ENCODE peak calls at places on chromosomes 12 and 14, in eight cellular contexts. M is Caco-2; Y is GM23248; V is midbrain; E is activated CD4-positive, alpha-beta T cell treated with anti-CD3 and anti-CD28 coated beads for 4 hours; W is activated CD8-positive, alpha-beta memory T cell treated with anti-CD3 and anti-CD28 coated beads for 1 hour; B is NCI-H510A; C is pancreas. O is an unnamed sample.

GRCh38 chr12:76085159-76085868 is 829 bp upstream of the NAP1L1 start:
- DNase-seq in M (no peak), Y (peak), V (no peak), E (peak), W (no peak), B (peak), C (no peak), O (no peak)

GRCh38 chr12:108583971-108584370 is 13.9 kb downstream of the TMEM119 start:
- DNase-seq in M (no peak), Y (no peak), V (no peak), E (no peak), W (no peak), B (no peak), C (no peak), O (no peak)

GRCh38 chr12:3838065-3838464 is 35.1 kb downstream of the PARP11 start:
- DNase-seq in M (no peak), Y (no peak), V (no peak), E (no peak), W (no peak), B (no peak), C (no peak), O (no peak)

GRCh38 chr12:98578392-98578791 is 15.1 kb upstream of the SLC25A3 start:
- DNase-seq in M (no peak), Y (no peak), V (no peak), E (no peak), W (no peak), B (no peak), C (no peak), O (no peak)

GRCh38 chr12:53234236-53234635 is 2.2 kb upstream of the RARG start:
- DNase-seq in M (no peak), Y (peak), V (no peak), E (no peak), W (no peak), B (no peak), C (no peak), O (no peak)

GRCh38 chr12:3140284-3140683 is 63.1 kb downstream of the TSPAN9 start:
- DNase-seq in M (no peak), Y (no peak), V (no peak), E (no peak), W (no peak), B (no peak), C (no peak), O (no peak)

GRCh38 chr12:108214486-108214885 is 85.4 kb downstream of the WSCD2 start:
- DNase-seq in M (peak), Y (peak), V (no peak), E (no peak), W (no peak), B (no peak), C (no peak), O (peak)

GRCh38 chr14:55477680-55478079 is 37.3 kb upstream of the TBPL2 start:
- DNase-seq in M (no peak), Y (no peak), V (no peak), E (no peak), W (no peak), B (no peak), C (peak), O (no peak)

GRCh38 chr14:94031880-94032279 is 5.7 kb downstream of the OTUB2 start:
- DNase-seq in M (no peak), Y (no peak), V (no peak), E (no peak), W (no peak), B (no peak), C (no peak), O (no peak)

GRCh38 chr12:50734409-50735263 is 29.3 kb upstream of the ATF1 start:
- DNase-seq in M (no peak), Y (peak), V (peak), E (no peak), W (no peak), B (no peak), C (no peak), O (peak)

GRCh38 chr12:48979602-48980388 is 1.7 kb downstream of the WNT1 start:
- DNase-seq in M (no peak), Y (peak), V (no peak), E (peak), W (no peak), B (no peak), C (no peak), O (no peak)

GRCh38 chr14:77421241-77421640 is 2.1 kb downstream of the NOXRED1 start:
- DNase-seq in M (no peak), Y (peak), V (no peak), E (no peak), W (no peak), B (no peak), C (no peak), O (no peak)

GRCh38 chr12:93497456-93497855 is 30.1 kb downstream of the MRPL42 start:
- DNase-seq in M (no peak), Y (no peak), V (no peak), E (no peak), W (no peak), B (no peak), C (no peak), O (no peak)

GRCh38 chr14:51650721-51651387 is 856 bp upstream of the FRMD6 start:
- DNase-seq in M (peak), Y (peak), V (no peak), E (no peak), W (no peak), B (no peak), C (peak), O (peak)

GRCh38 chr12:77179515-77179914 is 114.1 kb upstream of the E2F7 start:
- DNase-seq in M (no peak), Y (no peak), V (no peak), E (no peak), W (no peak), B (no peak), C (no peak), O (no peak)

GRCh38 chr12:51678086-51678724 is 87.2 kb downstream of the SCN8A start:
- DNase-seq in M (peak), Y (peak), V (peak), E (no peak), W (no peak), B (no peak), C (peak), O (peak)

GRCh38 chr12:119603767-119604166 is 10.2 kb downstream of the TMEM233 start:
- DNase-seq in M (no peak), Y (no peak), V (no peak), E (no peak), W (no peak), B (no peak), C (no peak), O (no peak)

GRCh38 chr14:54667026-54667744 is 100.3 kb downstream of the SAMD4A start:
- DNase-seq in M (no peak), Y (no peak), V (no peak), E (no peak), W (no peak), B (no peak), C (no peak), O (no peak)

O was measured in Calu3.